ENCODE peak calls at places on chromosomes 4 and X, in six cellular contexts. X is gastrocnemius medialis, Z is esophagus squamous epithelium, U is GM12865, O is A549, H is PC-3. W is an unnamed sample.
A peak's percentile ranks its signal among the peaks of the same experiment; 100 is the strongest.

GRCh38 chr4:105715692-105716278 is 7.2 kb downstream of the GSTCD start:
- DNase-seq in X (no peak), Z (no peak), U (peak; percentile 21), O (peak; percentile 22), H (peak; percentile 64), W (peak; percentile 40)

GRCh38 chr4:6453688-6453990 is 18.8 kb downstream of the PPP2R2C start:
- DNase-seq in X (no peak), Z (no peak), U (no peak), O (no peak), H (no peak), W (no peak)

GRCh38 chr4:81923140-81923539 is 450.7 kb downstream of the HNRNPD start:
- DNase-seq in X (no peak), Z (no peak), U (no peak), O (no peak), H (no peak), W (no peak)

GRCh38 chr4:7101692-7102515 is 34.0 kb upstream of the GRPEL1 start:
- DNase-seq in X (peak; percentile 67), Z (no peak), U (peak; percentile 68), O (peak; percentile 73), H (peak; percentile 64), W (peak; percentile 60)

GRCh38 chrX:13066391-13066790 is 22.0 kb upstream of the FAM9C start:
- DNase-seq in X (no peak), Z (no peak), U (no peak), O (peak; percentile 55), H (no peak), W (no peak)

GRCh38 chr4:74661427-74662171 is 132.7 kb downstream of the BTC start:
- DNase-seq in X (no peak), Z (no peak), U (no peak), O (peak; percentile 73), H (peak; percentile 91), W (peak; percentile 41)

GRCh38 chr4:164601653-164602052 is 152.3 kb upstream of the SMIM31 start:
- DNase-seq in X (no peak), Z (no peak), U (no peak), O (no peak), H (no peak), W (no peak)

GRCh38 chr4:90071289-90072235 is 55.6 kb upstream of the CCSER1 start:
- DNase-seq in X (no peak), Z (no peak), U (no peak), O (no peak), H (no peak), W (no peak)

GRCh38 chr4:109921384-109921808 is 8.7 kb downstream of the EGF start:
- DNase-seq in X (no peak), Z (no peak), U (no peak), O (peak; percentile 83), H (peak; percentile 84), W (peak; percentile 60)

GRCh38 chr4:66574145-66574978 is 904.1 kb upstream of the EPHA5 start:
- DNase-seq in X (no peak), Z (no peak), U (no peak), O (peak; percentile 70), H (peak; percentile 83), W (peak; percentile 27)

GRCh38 chrX:119539872-119540271 is 25.3 kb downstream of the STEEP1 start:
- DNase-seq in X (no peak), Z (no peak), U (no peak), O (no peak), H (no peak), W (no peak)

GRCh38 chrX:145816607-145817298 is 876 bp upstream of the SLITRK2 start:
- DNase-seq in X (no peak), Z (no peak), U (no peak), O (no peak), H (no peak), W (no peak)

GRCh38 chrX:153863251-153863991 is 22.6 kb downstream of the L1CAM start:
- DNase-seq in X (no peak), Z (no peak), U (no peak), O (no peak), H (no peak), W (no peak)

GRCh38 chr4:159229164-159229563 is 126.3 kb downstream of the RAPGEF2 start:
- DNase-seq in X (peak; percentile 17), Z (no peak), U (no peak), O (peak; percentile 49), H (no peak), W (peak; percentile 87)

DNA sequence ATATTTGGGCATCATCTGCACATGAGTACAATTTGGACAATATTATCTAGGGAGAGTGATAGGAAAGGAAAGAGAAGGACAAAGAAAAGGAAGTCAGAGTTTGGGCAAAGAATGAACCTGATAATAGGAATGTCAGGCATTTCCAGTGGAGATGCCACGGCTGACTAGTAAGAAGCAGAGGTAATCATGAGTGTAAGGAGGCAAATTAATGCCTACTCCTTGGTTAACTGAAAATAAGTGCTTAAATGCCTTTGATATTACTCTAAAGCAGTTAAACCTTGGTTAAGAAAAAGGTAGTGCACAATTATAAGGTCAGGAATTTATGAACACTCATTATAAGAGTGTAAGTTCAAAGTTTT is 99.2 kb upstream of the DDIT4L start:
- DNase-seq in X (no peak), Z (no peak), U (no peak), O (no peak), H (peak; percentile 22), W (no peak)
- H3K4me3 ChIP-seq in X (no peak overlapping the region), Z (no peak overlapping the region), U (no peak overlapping the region), O (no peak overlapping the region), H (no peak overlapping the region), W (no peak overlapping the region)

GRCh38 chr4:153781717-153782416 is 7.0 kb downstream of the SFRP2 start:
- DNase-seq in X (no peak), Z (no peak), U (no peak), O (no peak), H (peak; percentile 71), W (peak; percentile 73)
- TF ChIP-seq CTCF in X (no peak), Z (no peak), U (no peak), O (no peak), H (no peak), W (no peak)

DNA sequence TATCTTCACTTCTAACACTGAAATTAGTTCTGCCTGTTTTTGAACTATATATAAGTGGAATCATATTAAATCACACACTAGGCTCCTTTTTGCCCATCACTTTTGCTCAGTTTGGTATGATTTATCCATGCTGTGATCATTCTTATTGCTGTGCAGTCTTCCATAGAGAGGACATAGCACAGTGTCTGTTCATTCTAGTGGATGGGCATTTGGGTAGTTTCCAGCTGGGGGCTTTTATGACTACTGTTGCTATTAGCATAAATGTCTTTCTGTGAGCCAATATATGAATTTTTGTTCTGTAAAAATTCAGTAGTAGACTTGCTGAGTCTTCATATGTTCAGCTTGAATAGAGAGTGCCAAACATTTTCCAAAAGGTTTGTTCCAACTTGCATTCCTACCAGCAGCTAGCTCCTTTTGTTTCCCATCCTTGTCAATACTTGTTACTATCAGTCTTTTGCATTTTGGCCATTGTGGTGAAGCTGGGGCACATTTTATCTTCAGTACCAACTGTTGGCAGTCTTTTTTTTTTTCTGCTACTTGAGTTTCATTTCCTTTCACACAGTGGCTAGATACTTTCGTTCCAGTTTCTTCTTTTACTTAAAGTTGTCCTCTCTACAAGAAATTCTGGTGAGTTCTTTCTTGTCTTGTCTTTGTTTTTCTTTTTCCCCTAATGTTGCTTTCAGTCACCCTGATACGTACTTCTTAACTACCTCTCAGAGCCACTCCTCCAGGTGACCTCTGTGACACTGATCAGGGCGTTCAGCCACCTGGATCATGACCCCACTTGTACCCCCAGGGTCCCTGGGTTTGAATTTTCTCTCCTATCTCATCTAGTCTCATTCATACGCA is 87.0 kb downstream of the ANXA3 start:
- DNase-seq in X (no peak), Z (no peak), U (peak; percentile 81), O (no peak), H (no peak), W (no peak)
- H3K4me3 ChIP-seq in X (no peak overlapping the region), Z (no peak overlapping the region), U (no peak overlapping the region), O (no peak overlapping the region), H (no peak overlapping the region), W (no peak overlapping the region)

GRCh38 chr4:186192068-186192751 is 843 bp downstream of the CYP4V2 start:
- DNase-seq in X (peak; percentile 16), Z (no peak), U (peak; percentile 48), O (no peak), H (peak; percentile 6), W (peak; percentile 66)

GRCh38 chr4:186189656-186190055 is 1.7 kb upstream of the CYP4V2 start:
- DNase-seq in X (no peak), Z (no peak), U (no peak), O (no peak), H (no peak), W (no peak)

GRCh38 chr4:186191266-186192067 is at the start of gene CYP4V2:
- DNase-seq in X (peak; percentile 49), Z (peak; percentile 25), U (peak; percentile 95), O (peak; percentile 67), H (peak; percentile 41), W (peak; percentile 86)

GRCh38 chr4:186188107-186188506 is 3.3 kb upstream of the CYP4V2 start:
- DNase-seq in X (no peak), Z (no peak), U (no peak), O (no peak), H (no peak), W (no peak)

DNA sequence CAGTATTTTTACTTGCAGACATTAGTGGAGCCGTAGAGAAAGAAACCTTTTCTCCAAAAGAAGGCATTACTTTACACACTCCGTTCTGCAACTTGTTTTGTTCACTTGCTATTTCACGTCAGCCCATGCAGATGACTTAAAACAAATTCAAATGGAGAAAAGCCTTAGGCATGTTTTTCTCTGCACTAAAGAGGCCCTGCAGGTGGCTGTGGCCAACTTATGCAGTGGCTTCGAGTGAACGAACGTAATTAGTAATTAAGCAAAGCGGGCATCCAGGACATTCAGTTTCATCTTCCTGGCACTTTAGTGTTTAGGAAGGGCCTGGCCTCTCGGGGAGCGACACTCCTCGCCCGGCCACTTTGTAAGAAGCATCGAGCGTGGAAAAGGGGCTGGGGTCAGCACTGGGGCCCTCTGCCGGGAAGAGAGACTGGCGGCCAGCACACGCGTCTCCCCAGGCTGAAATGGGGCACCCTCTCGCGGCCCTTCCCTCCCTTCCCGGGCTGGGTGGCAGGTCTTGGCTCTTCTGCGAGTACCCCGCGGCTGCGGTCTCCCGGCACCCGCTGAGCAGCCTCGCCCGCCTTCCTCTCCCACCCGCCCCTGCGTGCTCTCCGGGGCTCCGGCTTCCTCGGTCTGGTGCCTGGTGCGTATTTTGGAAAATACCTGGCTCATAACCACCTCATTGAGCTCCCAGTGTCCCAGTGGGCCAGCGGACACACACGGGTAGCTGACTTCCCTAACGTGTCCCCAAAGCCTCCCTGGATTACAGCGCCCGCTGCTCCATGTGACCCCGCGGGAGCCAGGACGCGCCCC is 706 bp upstream of the CYP4V2 start:
- DNase-seq in X (no peak), Z (no peak), U (peak; percentile 61), O (no peak), H (no peak), W (peak; percentile 24)
- TF ChIP-seq CTCF in X (peak; percentile 12), Z (no peak), U (no peak), O (no peak), H (no peak), W (no peak)

W was measured in fibroblast of villous mesenchyme.